ENCODE peak calls at places on chromosomes 12 and 14, in ten cellular contexts. A is A673, L is epithelial cell of esophagus, X is cardiac muscle cell, U is AG10803, E is AG09309, H is tibial artery, Z is OCI-LY7, J is foreskin fibroblast, O is HCT116. G is an unnamed sample.
A peak's percentile ranks its signal among the peaks of the same experiment; 100 is the strongest.

GRCh38 chr14:26808407-26808806 is 210.6 kb upstream of the NOVA1 start:
- DNase-seq in A (no peak), O (no peak), X (peak; percentile 33), E (no peak), Z (no peak), H (no peak), J (no peak), U (peak; percentile 0), L (peak; percentile 26), G (peak; percentile 79)

GRCh38 chr12:114863911-114864310 is 179.9 kb upstream of the TBX3 start:
- DNase-seq in A (no peak), O (no peak), J (no peak), Z (no peak), U (no peak), X (no peak), E (no peak), L (no peak), H (no peak), G (no peak)

GRCh38 chr14:75132374-75133086 is 5.7 kb upstream of the NEK9 start:
- DNase-seq in X (peak; percentile 87), J (peak; percentile 81), A (peak; percentile 88), O (peak; percentile 65), U (peak; percentile 71), E (peak; percentile 46), H (no peak), L (peak; percentile 75), Z (peak; percentile 82), G (no peak)

GRCh38 chr14:103832046-103832445 is 15.3 kb downstream of the PPP1R13B start:
- DNase-seq in H (no peak), Z (no peak), X (no peak), L (no peak), A (no peak), E (no peak), O (no peak), U (no peak), J (no peak), G (no peak)

GRCh38 chr14:64503434-64504309 is at the start of gene ZBTB25:
- DNase-seq in O (peak; percentile 90), Z (peak; percentile 92), L (peak; percentile 91), J (peak; percentile 98), H (peak; percentile 95), U (peak; percentile 95), X (peak; percentile 96), E (peak; percentile 73), A (peak; percentile 98), G (peak; percentile 74)

GRCh38 chr12:86137936-86138335 is 118.3 kb downstream of the MGAT4C start:
- DNase-seq in U (peak; percentile 22), X (peak; percentile 73), E (peak; percentile 4), J (peak; percentile 30), Z (no peak), H (no peak), L (peak; percentile 93), O (peak; percentile 16), A (no peak), G (no peak)

GRCh38 chr12:38934078-38934584 is 28.7 kb upstream of the CPNE8 start:
- DNase-seq in Z (no peak), O (no peak), J (no peak), U (no peak), X (no peak), A (no peak), H (no peak), L (no peak), E (no peak), G (no peak)

GRCh38 chr12:34404377-34405285 is 382.3 kb downstream of the ALG10 start:
- DNase-seq in Z (no peak), J (no peak), E (no peak), X (no peak), H (peak; percentile 40), U (no peak), O (no peak), L (no peak), A (no peak), G (no peak)

GRCh38 chr14:34682787-34683321 is 31.5 kb downstream of the CFL2 start:
- DNase-seq in U (peak; percentile 79), E (no peak), L (no peak), O (no peak), H (no peak), J (peak; percentile 25), A (no peak), Z (peak; percentile 37), X (peak; percentile 39), G (no peak)

GRCh38 chr14:76811561-76811960 is 1.1 kb downstream of the ANGEL1 start:
- DNase-seq in L (no peak), J (peak; percentile 14), O (no peak), H (no peak), Z (no peak), U (peak; percentile 56), A (no peak), X (no peak), E (no peak), G (no peak)

GRCh38 chr12:47411961-47412360 is 293.9 kb downstream of the RPAP3 start:
- DNase-seq in O (no peak), X (no peak), J (no peak), Z (no peak), U (peak; percentile 56), E (no peak), A (no peak), L (no peak), H (no peak), G (no peak)

GRCh38 chr14:58287607-58288042 is 10.7 kb upstream of the ARID4A start:
- DNase-seq in H (no peak), U (no peak), J (no peak), L (no peak), O (no peak), Z (no peak), E (no peak), A (no peak), X (no peak), G (no peak)

GRCh38 chr12:57746025-57746424 is 1.2 kb downstream of the TSPAN31 start:
- DNase-seq in O (no peak), J (no peak), E (no peak), A (no peak), Z (no peak), L (no peak), X (no peak), H (no peak), U (no peak), G (no peak)

GRCh38 chr12:75848533-75848932 is 183.0 kb downstream of the PHLDA1 start:
- DNase-seq in J (peak; percentile 45), A (peak; percentile 7), U (no peak), H (no peak), Z (no peak), E (no peak), O (no peak), X (peak; percentile 20), L (no peak), G (no peak)

GRCh38 chr12:25723286-25723685 is 170.2 kb upstream of the LMNTD1 start:
- DNase-seq in Z (no peak), A (no peak), X (peak; percentile 79), J (peak; percentile 37), L (peak; percentile 4), E (no peak), U (peak; percentile 40), H (no peak), O (no peak), G (no peak)
- TF ChIP-seq CTCF in Z (no peak), A (no peak), X (no peak), J (no peak), L (no peak), E (no peak), U (no peak), H (no peak), O (no peak), G (no peak)

DNA sequence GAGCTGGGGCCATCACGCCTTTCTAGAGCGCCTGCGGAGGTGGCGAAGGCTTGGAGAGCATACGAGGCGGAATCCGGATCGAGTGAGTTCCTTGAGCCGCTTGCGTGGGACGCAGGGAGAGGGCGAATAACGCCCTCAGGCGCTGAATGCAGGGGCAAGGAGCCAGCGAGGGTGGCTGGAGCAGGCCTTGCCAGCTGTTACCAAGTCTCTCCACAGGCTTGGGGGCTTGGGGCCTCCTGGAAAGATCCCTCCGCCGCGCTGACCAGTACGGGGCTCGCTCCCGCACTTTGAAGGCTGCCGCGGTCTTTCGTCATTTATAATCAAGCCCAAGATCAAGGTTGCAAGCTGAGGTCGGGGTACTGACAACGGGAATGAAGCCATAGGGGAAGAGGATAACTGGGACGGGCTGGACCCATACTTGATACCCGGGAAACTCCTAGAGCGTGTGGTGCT is 1.2 kb downstream of the FLRT2 start:
- DNase-seq in L (peak; percentile 73), O (no peak), E (no peak), X (peak; percentile 89), A (peak; percentile 80), H (peak; percentile 73), U (peak; percentile 84), J (peak; percentile 88), Z (no peak), G (no peak)
- H3K4me3 ChIP-seq in L (peak overlapping the region; percentile 88), O (no peak overlapping the region), E (peak overlapping the region; percentile 96), X (peak overlapping the region; percentile 65), A (peak overlapping the region; percentile 77), H (peak overlapping the region; percentile 56), U (peak overlapping the region; percentile 94), J (peak overlapping the region; percentile 93), Z (no peak overlapping the region), G (no peak overlapping the region)

DNA sequence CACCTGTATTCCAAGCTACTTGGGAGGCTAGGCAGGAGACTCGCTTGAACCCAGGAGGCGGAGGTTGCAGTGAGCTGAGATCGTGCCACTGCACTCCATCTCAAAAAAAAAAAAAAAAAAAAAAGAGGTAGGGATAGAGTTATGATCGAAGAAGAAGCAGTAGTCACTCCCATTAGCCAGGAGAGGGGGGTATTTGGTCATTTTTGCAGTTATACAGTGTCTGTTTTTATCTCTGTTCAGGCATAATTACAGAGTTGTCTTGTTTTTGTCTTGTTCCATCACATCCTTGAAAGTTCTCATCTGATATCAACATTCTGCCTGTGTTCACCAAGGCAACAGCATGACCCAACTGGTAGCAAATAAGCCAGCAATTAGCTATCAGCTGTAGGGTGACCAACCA is 98.5 kb upstream of the TMPO start:
- DNase-seq in O (no peak), L (peak; percentile 49), A (peak; percentile 84), X (peak; percentile 80), U (peak; percentile 66), J (peak; percentile 28), E (no peak), H (no peak), Z (peak; percentile 25), G (no peak)
- TF ChIP-seq CTCF in O (peak; percentile 47), L (peak; percentile 33), A (peak; percentile 61), X (peak; percentile 52), U (peak; percentile 65), J (peak; percentile 33), E (peak; percentile 36), H (no peak), Z (peak; percentile 34), G (no peak)

GRCh38 chr12:79680051-79680450 is 10.7 kb downstream of the PAWR start:
- DNase-seq in O (no peak), A (no peak), U (no peak), J (no peak), E (no peak), H (no peak), L (no peak), Z (no peak), X (no peak), G (no peak)

GRCh38 chr12:79677667-79678066 is 13.1 kb downstream of the PAWR start:
- DNase-seq in A (no peak), L (no peak), U (no peak), H (no peak), J (no peak), O (no peak), X (no peak), E (no peak), Z (no peak), G (no peak)

GRCh38 chr12:79682593-79682992 is 8.2 kb downstream of the PAWR start:
- DNase-seq in Z (no peak), U (no peak), A (no peak), J (no peak), L (no peak), X (no peak), O (no peak), H (no peak), E (no peak), G (no peak)

GRCh38 chr12:79678306-79678705 is 12.5 kb downstream of the PAWR start:
- DNase-seq in J (no peak), U (no peak), O (no peak), E (no peak), H (no peak), Z (no peak), X (no peak), L (peak; percentile 37), A (no peak), G (no peak)

GRCh38 chr12:79681008-79681590 is 9.7 kb downstream of the PAWR start:
- DNase-seq in U (peak; percentile 60), A (no peak), X (peak; percentile 51), E (no peak), H (no peak), O (no peak), J (peak; percentile 66), L (peak; percentile 90), Z (no peak), G (no peak)
- H3K4me3 ChIP-seq in U (no peak overlapping the region), A (no peak overlapping the region), X (no peak overlapping the region), E (no peak overlapping the region), H (no peak overlapping the region), O (no peak overlapping the region), J (no peak overlapping the region), L (no peak overlapping the region), Z (no peak overlapping the region), G (no peak overlapping the region)

G was measured in LNCaP clone FGC.